ENCODE peak calls at places on chromosomes 16 and 17, in four cellular contexts. J is iris pigment epithelial cell, K is NCI-H2081, Z is aorta. M is an unnamed sample.

GRCh38 chr17:34171245-34171818 is 83.8 kb upstream of the CCL2 start:
- DNase-seq in J (peak; percentile 69), K (peak; percentile 19), Z (peak; percentile 69), M (peak; percentile 76)

GRCh38 chr16:26644912-26645543 is 421.7 kb upstream of the C16orf82 start:
- DNase-seq in J (no peak), K (no peak), Z (no peak), M (no peak)

GRCh38 chr17:35817196-35817595 is 7.9 kb downstream of the TAF15 start:
- DNase-seq in J (peak; percentile 31), K (no peak), Z (no peak), M (no peak)

GRCh38 chr17:19237389-19238166 is 412 bp downstream of the EPN2 start:
- DNase-seq in J (no peak), K (no peak), Z (peak; percentile 59), M (no peak)

GRCh38 chr17:27601069-27601974 is 29.7 kb upstream of the LGALS9 start:
- DNase-seq in J (peak; percentile 72), K (peak; percentile 23), Z (peak; percentile 79), M (peak; percentile 90)

GRCh38 chr16:87032554-87032953 is 284.6 kb downstream of the C16orf95 start:
- DNase-seq in J (no peak), K (no peak), Z (no peak), M (no peak)

GRCh38 chr17:44792276-44792675 is 33.5 kb downstream of the ADAM11 start:
- DNase-seq in J (peak; percentile 57), K (no peak), Z (no peak), M (no peak)

GRCh38 chr16:2087426-2088191 is 39.8 kb downstream of the TSC2 start:
- DNase-seq in J (no peak), K (no peak), Z (no peak), M (no peak)

GRCh38 chr16:67884684-67885083 is at the start of gene NRN1L:
- DNase-seq in J (peak; percentile 93), K (peak; percentile 70), Z (peak; percentile 91), M (peak; percentile 93)

GRCh38 chr17:60155427-60155814 is 5.6 kb downstream of the CA4 start:
- DNase-seq in J (no peak), K (no peak), Z (no peak), M (no peak)

GRCh38 chr17:73278465-73279453 is 17.1 kb upstream of the CPSF4L start:
- DNase-seq in J (no peak), K (peak; percentile 24), Z (no peak), M (peak; percentile 23)

GRCh38 chr17:80600586-80600985 is 55.9 kb downstream of the RPTOR start:
- DNase-seq in J (no peak), K (no peak), Z (no peak), M (no peak)

GRCh38 chr17:80116923-80117380 is 15.6 kb downstream of the GAA start:
- DNase-seq in J (no peak), K (no peak), Z (no peak), M (no peak)

GRCh38 chr17:26818736-26819135 is 475.2 kb upstream of the WSB1 start:
- DNase-seq in J (peak; percentile 25), K (no peak), Z (no peak), M (peak; percentile 13)

GRCh38 chr17:72479113-72479512 is 358.3 kb downstream of the SOX9 start:
- DNase-seq in J (no peak), K (no peak), Z (no peak), M (no peak)